ENCODE peak calls at places on chromosome 21, in eight cellular contexts. F, W, Q, G, M, O, Z and P are unnamed samples. For H3K4me1, the result is how much of the 10 kb centered on the place peaks cover.

GRCh38 chr21:29092102-29092959 is 18.9 kb upstream of the CCT8 start:
- DNase-seq in F (no peak), W (no peak), Q (no peak), G (peak), M (peak), O (no peak), Z (no peak), P (no peak)

GRCh38 chr21:36104306-36105300 is 30.3 kb upstream of the CBR3 start:
- DNase-seq in F (no peak), W (peak), Q (peak), G (peak), M (peak), O (peak), Z (no peak), P (no peak)

GRCh38 chr21:26070822-26071425 is 99.6 kb downstream of the APP start:
- DNase-seq in F (peak), W (peak), Q (peak), G (peak), M (peak), O (peak), Z (no peak), P (no peak)

GRCh38 chr21:33036430-33037162 is 10.9 kb downstream of the OLIG2 start:
- DNase-seq in F (peak), W (no peak), Q (no peak), G (peak), M (no peak), O (no peak), Z (no peak), P (no peak)

GRCh38 chr21:29144736-29145353 is 14.4 kb downstream of the MAP3K7CL start:
- DNase-seq in F (no peak), W (no peak), Q (no peak), G (no peak), M (no peak), O (no peak), Z (no peak), P (no peak)

GRCh38 chr21:23887709-23888303 is 1719.5 kb downstream of the MRPL39 start:
- DNase-seq in F (no peak), W (no peak), Q (no peak), G (no peak), M (peak), O (no peak), Z (no peak), P (no peak)

GRCh38 chr21:32283001-32283400 is 4.2 kb upstream of the MIS18A start:
- DNase-seq in F (no peak), W (no peak), Q (no peak), G (no peak), M (no peak), O (no peak), Z (no peak), P (no peak)

GRCh38 chr21:29237110-29238051 is 61.3 kb upstream of the BACH1 start:
- DNase-seq in F (no peak), W (no peak), Q (no peak), G (peak), M (no peak), O (peak), Z (no peak), P (no peak)

GRCh38 chr21:37863842-37864241 is 52.4 kb downstream of the KCNJ6 start:
- DNase-seq in F (no peak), W (no peak), Q (no peak), G (peak), M (no peak), O (no peak), Z (no peak), P (no peak)

GRCh38 chr21:29181799-29182470 is 51.5 kb downstream of the MAP3K7CL start:
- DNase-seq in F (no peak), W (no peak), Q (no peak), G (peak), M (peak), O (no peak), Z (no peak), P (peak)

GRCh38 chr21:31900121-31900895 is 27.5 kb downstream of the HUNK start:
- DNase-seq in F (no peak), W (peak), Q (no peak), G (no peak), M (peak), O (no peak), Z (peak), P (no peak)

GRCh38 chr21:43194303-43195130 is 25.7 kb downstream of the CRYAA start:
- DNase-seq in F (peak), W (no peak), Q (peak), G (no peak), M (peak), O (no peak), Z (peak), P (no peak)

GRCh38 chr21:39694750-39695149 is 50.2 kb upstream of the IGSF5 start:
- DNase-seq in F (no peak), W (no peak), Q (no peak), G (no peak), M (no peak), O (no peak), Z (no peak), P (no peak)
- H3K4me3 ChIP-seq in F (no peak), W (no peak), Q (no peak), G (no peak), M (no peak), O (no peak), Z (no peak), P (no peak)

DNA sequence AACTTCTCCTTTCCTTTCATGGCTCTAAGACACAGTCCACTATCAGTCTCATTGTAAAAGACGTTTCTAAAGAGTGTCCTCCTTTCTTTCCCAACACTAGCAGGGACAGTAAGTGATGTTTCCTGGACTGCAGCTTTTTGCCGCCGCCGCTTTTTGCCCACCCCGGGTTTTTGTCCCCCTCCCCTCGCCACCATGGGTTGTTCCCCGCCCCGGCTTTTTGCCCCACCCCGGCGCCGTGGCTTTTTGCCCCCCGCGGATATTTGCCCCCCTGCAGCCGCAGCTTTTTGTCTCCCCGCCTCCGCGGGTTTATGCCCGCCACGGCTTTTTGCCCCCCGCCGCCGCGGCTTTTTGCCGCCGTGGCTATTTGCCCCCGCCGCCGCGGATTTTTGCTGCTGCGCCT is 95.2 kb downstream of the TPTE start:
- DNase-seq in F (no peak), W (no peak), Q (no peak), G (no peak), M (no peak), O (no peak), Z (no peak), P (no peak)
- H3K4me1 ChIP-seq in F (under half), W (under half), Q (under half), G (under half), M (under half), O (under half), Z (under half), P (under half)

DNA sequence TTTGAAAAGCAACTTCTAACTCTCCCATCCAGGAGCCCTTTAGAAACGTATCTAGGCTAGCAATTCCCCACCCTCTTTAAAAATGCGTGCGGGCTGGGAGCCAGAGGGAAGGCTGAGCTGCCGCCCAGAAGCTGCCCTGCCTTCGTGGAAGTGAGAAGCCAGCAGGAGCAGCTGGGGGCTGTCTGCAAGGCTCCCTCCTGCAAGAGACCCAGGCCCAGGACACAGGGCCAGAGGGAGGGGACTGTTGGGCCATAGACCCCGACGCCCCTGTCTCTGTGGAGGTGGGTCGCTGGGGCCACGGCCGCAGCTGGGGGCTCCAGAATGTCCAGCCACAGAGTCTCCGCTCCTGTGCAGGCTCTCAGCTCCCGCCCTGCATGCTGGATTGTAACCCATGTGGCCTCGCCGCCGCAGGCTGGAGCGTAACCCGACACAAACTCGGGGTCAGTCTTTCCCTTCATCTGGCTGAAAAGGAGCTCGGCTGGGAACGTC is 31.0 kb upstream of the COL6A2 start:
- DNase-seq in F (peak), W (no peak), Q (no peak), G (peak), M (peak), O (peak), Z (no peak), P (no peak)
- H3K4me3 ChIP-seq in F (peak), W (no peak), Q (no peak), G (no peak), M (no peak), O (no peak), Z (no peak), P (no peak)

DNA sequence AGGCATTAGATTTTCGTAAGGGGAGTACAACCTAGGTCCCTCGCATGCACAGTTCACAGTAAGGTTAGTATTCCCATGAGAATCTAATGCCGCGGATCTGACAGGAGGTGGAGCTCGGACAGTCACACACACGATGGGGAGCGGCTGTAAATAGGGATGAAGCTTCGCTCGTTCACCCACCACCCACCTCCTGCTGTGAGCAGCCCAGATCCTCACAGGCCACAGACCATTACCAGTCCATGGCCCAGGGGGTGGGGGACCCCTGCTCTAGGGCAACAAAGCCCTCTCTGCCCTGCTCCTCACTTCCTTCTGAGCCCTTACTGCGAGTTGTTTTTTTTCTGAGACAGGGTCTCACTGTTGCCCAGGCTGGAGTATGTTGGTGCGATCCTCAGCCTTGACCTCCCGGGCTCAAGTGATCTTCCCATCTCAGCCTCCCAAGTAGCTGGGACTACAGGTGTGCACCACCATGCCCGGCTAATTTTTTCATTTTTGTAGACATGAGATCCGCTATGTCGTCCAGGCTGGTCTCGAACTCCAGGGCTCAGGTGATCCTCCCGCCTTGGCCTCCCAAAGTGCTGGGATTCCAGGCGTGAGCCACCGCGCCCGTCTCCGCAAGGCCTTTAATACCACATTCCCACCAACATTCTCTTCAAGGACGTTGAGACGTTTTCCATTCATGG is 21.3 kb downstream of the TRPM2 start:
- DNase-seq in F (no peak), W (no peak), Q (no peak), G (no peak), M (peak), O (no peak), Z (no peak), P (no peak)
- H3K4me1 ChIP-seq in F (under half), W (under half), Q (under half), G (under half), M (under half), O (under half), Z (under half), P (under half)

GRCh38 chr21:16187603-16188002 is 457.8 kb downstream of the USP25 start:
- DNase-seq in F (no peak), W (no peak), Q (no peak), G (no peak), M (no peak), O (no peak), Z (no peak), P (no peak)
- H3K4me3 ChIP-seq in F (no peak), W (no peak), Q (no peak), G (no peak), M (no peak), O (no peak), Z (no peak), P (no peak)

DNA sequence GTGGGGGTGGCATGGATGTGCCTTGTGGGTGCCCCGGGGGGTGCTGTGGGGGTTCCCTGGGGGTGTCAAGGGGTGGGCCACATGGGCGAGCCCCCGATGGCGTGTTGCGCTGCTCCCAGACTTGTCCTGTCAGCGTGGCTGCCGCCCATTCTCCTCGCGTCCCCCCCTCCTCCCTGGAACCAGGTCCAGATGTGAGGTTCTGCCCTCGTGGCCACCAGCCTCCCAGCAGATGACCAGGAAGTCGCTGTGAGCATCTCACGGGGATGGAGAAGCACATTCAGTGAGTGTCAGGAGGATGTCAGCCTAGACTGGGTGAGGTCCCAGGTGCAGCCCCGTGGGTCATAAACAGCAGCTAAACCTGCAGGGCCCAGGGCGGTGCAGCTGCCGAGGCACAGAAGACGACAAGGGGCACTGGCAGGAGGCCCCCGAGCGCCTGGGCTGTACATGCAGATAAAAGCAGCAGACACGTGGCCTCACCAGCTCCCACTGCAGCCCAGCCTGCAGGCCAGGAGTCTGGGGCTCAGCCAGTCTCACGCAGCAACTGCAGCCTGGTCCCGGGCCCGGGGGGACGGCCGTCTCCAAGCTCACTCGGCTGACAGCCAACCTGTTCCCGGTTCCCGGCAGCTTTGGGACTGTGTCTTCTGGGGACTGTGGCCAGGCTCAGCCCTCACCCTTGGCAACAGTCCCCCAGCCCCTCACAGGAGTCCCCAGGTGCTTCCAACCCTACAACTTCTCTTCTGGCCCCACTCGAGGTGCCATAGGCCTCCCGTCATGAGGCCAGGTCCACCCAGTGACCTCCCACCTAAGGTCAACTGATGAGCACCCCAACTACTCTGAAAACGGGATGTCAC is 17.5 kb upstream of the COL6A2 start:
- DNase-seq in F (peak), W (no peak), Q (peak), G (peak), M (peak), O (peak), Z (peak), P (no peak)
- H3K4me1 ChIP-seq in F (under half), W (under half), Q (under half), G (under half), M (under half), O (under half), Z (under half), P (under half)

DNA sequence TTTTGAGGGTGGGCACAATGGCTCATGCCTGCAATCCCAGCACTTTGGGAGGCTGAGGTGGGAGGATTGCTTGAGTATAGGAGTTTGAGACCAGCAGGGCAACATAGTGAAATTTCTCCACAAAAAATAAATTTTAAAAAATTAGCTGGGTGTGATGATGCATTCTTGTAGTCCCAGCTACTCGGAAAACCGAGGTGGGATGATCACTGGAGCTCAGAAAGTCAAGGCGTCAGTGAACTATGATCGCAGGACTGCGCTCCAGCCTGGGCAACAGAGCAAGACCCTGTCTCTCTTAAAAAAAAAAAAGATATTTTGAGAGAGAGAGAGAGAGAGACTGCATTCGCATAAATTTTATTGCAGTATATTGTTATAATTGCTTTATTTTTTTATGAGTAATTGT is 75.9 kb upstream of the B3GALT5 start:
- DNase-seq in F (no peak), W (no peak), Q (no peak), G (no peak), M (no peak), O (no peak), Z (no peak), P (no peak)
- H3K4me3 ChIP-seq in F (no peak), W (no peak), Q (no peak), G (no peak), M (no peak), O (no peak), Z (no peak), P (no peak)

GRCh38 chr21:41650526-41651145 is 116.2 kb downstream of the RIPK4 start:
- DNase-seq in F (no peak), W (no peak), Q (no peak), G (no peak), M (no peak), O (no peak), Z (no peak), P (no peak)

GRCh38 chr21:41651396-41651795 is 115.5 kb downstream of the RIPK4 start:
- DNase-seq in F (no peak), W (no peak), Q (no peak), G (no peak), M (no peak), O (no peak), Z (no peak), P (no peak)

GRCh38 chr21:41647806-41648561 is 118.9 kb downstream of the RIPK4 start:
- DNase-seq in F (no peak), W (no peak), Q (no peak), G (no peak), M (no peak), O (no peak), Z (no peak), P (no peak)

GRCh38 chr21:41651830-41652229 is 115.0 kb downstream of the RIPK4 start:
- DNase-seq in F (no peak), W (no peak), Q (no peak), G (no peak), M (no peak), O (no peak), Z (no peak), P (peak)

GRCh38 chr21:41648591-41649031 is 118.2 kb downstream of the RIPK4 start:
- DNase-seq in F (no peak), W (no peak), Q (no peak), G (peak), M (no peak), O (no peak), Z (no peak), P (no peak)
- H3K4me1 ChIP-seq in F (under half), W (under half), Q (under half), G (under half), M (under half), O (under half), Z (under half), P (under half)